ENCODE peak calls at places on chromosome 17, in ten cellular contexts. V is AG04450; G is stimulated activated CD4-positive, alpha-beta T cell treated with anti-CD3 and anti-CD28 coated beads, Interleukin-15, amount 100 ng/mL, for 24 hours; O is RPMI7951; D is cardiac muscle cell; W is RWPE1; L is Kasumi-1; E is stimulated activated CD8-positive, alpha-beta memory T cell treated with anti-CD3 and anti-CD28 coated beads, Interleukin-12 subunit alpha, Interleukin-12 subunit beta, amount 100 ng/mL, for 4 hours; B is Caki2; S is fibroblast of villous mesenchyme. F is an unnamed sample.

GRCh38 chr17:31739300-31739699 is 119.7 kb downstream of the COPRS start:
- DNase-seq in V (peak; percentile 59), G (no peak), O (peak; percentile 82), D (no peak), W (no peak), L (no peak), E (no peak), B (no peak), S (peak; percentile 72), F (no peak)

GRCh38 chr17:81009124-81009523 is 17.5 kb downstream of the CHMP6 start:
- DNase-seq in V (no peak), G (no peak), O (no peak), D (no peak), W (no peak), L (peak; percentile 82), E (no peak), B (no peak), S (no peak), F (no peak)

GRCh38 chr17:28552201-28552999 is at the start of gene UNC119:
- DNase-seq in V (no peak), G (peak; percentile 86), O (peak; percentile 63), D (peak; percentile 92), W (peak; percentile 93), L (peak; percentile 56), E (peak; percentile 67), B (peak; percentile 59), S (peak; percentile 62), F (peak; percentile 58)

GRCh38 chr17:38869647-38870258 is at the start of gene LASP1:
- DNase-seq in V (no peak), G (peak; percentile 90), O (peak; percentile 88), D (peak; percentile 92), W (peak; percentile 91), L (peak; percentile 80), E (peak; percentile 82), B (peak; percentile 90), S (peak; percentile 90), F (peak; percentile 87)

GRCh38 chr17:57707892-57708291 is 37.2 kb downstream of the CCDC182 start:
- DNase-seq in V (no peak), G (no peak), O (no peak), D (peak; percentile 53), W (no peak), L (peak; percentile 40), E (no peak), B (no peak), S (no peak), F (no peak)

GRCh38 chr17:78674156-78674555 is 97.0 kb upstream of the DNAH17 start:
- DNase-seq in V (no peak), G (no peak), O (no peak), D (no peak), W (no peak), L (no peak), E (no peak), B (no peak), S (no peak), F (no peak)

GRCh38 chr17:47949951-47950350 is 7.7 kb downstream of the PRR15L start:
- DNase-seq in V (no peak), G (no peak), O (no peak), D (no peak), W (no peak), L (peak; percentile 67), E (no peak), B (no peak), S (no peak), F (no peak)

GRCh38 chr17:72118588-72119279 is 2.1 kb upstream of the SOX9 start:
- DNase-seq in V (peak; percentile 77), G (peak; percentile 39), O (peak; percentile 65), D (peak; percentile 85), W (peak; percentile 61), L (peak; percentile 50), E (no peak), B (peak; percentile 54), S (peak; percentile 82), F (no peak)

GRCh38 chr17:49834118-49834743 is 13.6 kb downstream of the TAC4 start:
- DNase-seq in V (no peak), G (no peak), O (no peak), D (no peak), W (no peak), L (no peak), E (no peak), B (no peak), S (peak; percentile 18), F (no peak)